ENCODE peak calls at places on chromosomes 3 and 15, in four cellular contexts. W is AG04450, V is chondrocyte, T is SW480. S is an unnamed sample.

GRCh38 chr3:29619676-29620075 is 338.8 kb downstream of the RBMS3 start:
- DNase-seq in V (no peak), W (no peak), T (no peak), S (no peak)

GRCh38 chr3:159781867-159782266 is 206.8 kb upstream of the IL12A start:
- DNase-seq in T (peak; percentile 34), W (no peak), V (no peak), S (no peak)

GRCh38 chr15:33142708-33143107 is 51.8 kb downstream of the FMN1 start:
- DNase-seq in V (no peak), W (no peak), T (peak; percentile 54), S (no peak)

GRCh38 chr3:127566801-127567200 is 23.7 kb downstream of the TPRA1 start:
- DNase-seq in T (no peak), W (no peak), V (no peak), S (no peak)

GRCh38 chr3:171970301-171970788 is 69.0 kb upstream of the FNDC3B start:
- DNase-seq in W (no peak), T (no peak), V (no peak), S (no peak)

GRCh38 chr3:107206141-107206540 is 171.1 kb upstream of the CCDC54 start:
- DNase-seq in T (peak; percentile 33), W (no peak), V (no peak), S (peak; percentile 28)

GRCh38 chr3:10019326-10019725 is 6.9 kb upstream of the FANCD2 start:
- DNase-seq in V (no peak), W (no peak), T (no peak), S (no peak)

GRCh38 chr3:111227216-111227615 is 155.6 kb downstream of the NECTIN3 start:
- DNase-seq in T (no peak), W (no peak), V (no peak), S (no peak)

GRCh38 chr15:70715840-70716510 is 47.4 kb downstream of the UACA start:
- DNase-seq in T (no peak), V (no peak), W (no peak), S (no peak)

GRCh38 chr3:157494581-157495281 is 8.5 kb downstream of the VEPH1 start:
- DNase-seq in W (no peak), V (no peak), T (peak; percentile 92), S (no peak)

GRCh38 chr3:193788189-193788946 is 195.4 kb downstream of the OPA1 start:
- DNase-seq in T (peak; percentile 79), V (no peak), W (no peak), S (peak; percentile 35)

GRCh38 chr3:138938056-138938876 is 8.7 kb downstream of the FOXL2 start:
- DNase-seq in V (no peak), W (no peak), T (no peak), S (no peak)

GRCh38 chr15:90261811-90262210 is 3.7 kb upstream of the NGRN start:
- DNase-seq in T (no peak), V (peak; percentile 30), W (no peak), S (no peak)

GRCh38 chr3:128319107-128319506 is 147.6 kb downstream of the DNAJB8 start:
- DNase-seq in W (no peak), T (no peak), V (no peak), S (no peak)

GRCh38 chr3:184004483-184004882 is 13.2 kb downstream of the ABCC5 start:
- DNase-seq in V (no peak), T (no peak), W (no peak), S (no peak)

GRCh38 chr3:54960066-54960465 is 32.2 kb upstream of the LRTM1 start:
- DNase-seq in T (no peak), W (no peak), V (no peak), S (no peak)

GRCh38 chr3:37997321-37997720 is 6.7 kb downstream of the VILL start:
- DNase-seq in V (peak; percentile 86), W (no peak), T (no peak), S (no peak)

GRCh38 chr15:64490598-64491259 is 30.4 kb downstream of the ZNF609 start:
- DNase-seq in T (no peak), V (no peak), W (peak; percentile 30), S (no peak)

GRCh38 chr3:125381743-125382142 is 6.6 kb upstream of the ZNF148 start:
- DNase-seq in W (no peak), V (no peak), T (peak; percentile 44), S (no peak)

GRCh38 chr15:63586790-63587189 is 10.4 kb upstream of the FBXL22 start:
- DNase-seq in T (no peak), V (no peak), W (no peak), S (no peak)

GRCh38 chr3:131544557-131544956 is 41.8 kb upstream of the MRPL3 start:
- DNase-seq in W (no peak), V (no peak), T (no peak), S (no peak)

S was measured in DMS 273 treated with DMSO at 0.1 percent for 48 hours.